ENCODE peak calls at places on chromosomes 4 and X, in nine cellular contexts. One of them, this sample, is unnamed.

GRCh38 chr4:7186081-7186480 is 6.3 kb upstream of the SORCS2 start:
- DNase-seq in MG63: no peak
- DNase-seq in GM12891: no peak
- DNase-seq in HT1080: no peak
- DNase-seq in AG04450: no peak
- DNase-seq in T-cell: no peak
- DNase-seq in hepatocyte: peak
- DNase-seq in SHP77: no peak
- DNase-seq in stimulated activated CD4-positive, alpha-beta T cell treated with anti-CD3 and anti-CD28 coated beads, Interleukin-15, amount 100 ng/mL, for 1 hour: no peak
- DNase-seq in this sample: no peak

GRCh38 chr4:76256968-76257367 is 5.4 kb downstream of the FAM47E start:
- DNase-seq in stimulated activated CD4-positive, alpha-beta T cell treated with anti-CD3 and anti-CD28 coated beads, Interleukin-15, amount 100 ng/mL, for 1 hour: no peak
- DNase-seq in hepatocyte: no peak
- DNase-seq in SHP77: no peak
- DNase-seq in GM12891: no peak
- DNase-seq in AG04450: no peak
- DNase-seq in HT1080: no peak
- DNase-seq in MG63: no peak
- DNase-seq in T-cell: no peak
- DNase-seq in this sample: no peak

GRCh38 chrX:56000169-56000568 is 232.0 kb upstream of the KLF8 start:
- DNase-seq in GM12891: no peak
- DNase-seq in SHP77: no peak
- DNase-seq in stimulated activated CD4-positive, alpha-beta T cell treated with anti-CD3 and anti-CD28 coated beads, Interleukin-15, amount 100 ng/mL, for 1 hour: no peak
- DNase-seq in AG04450: no peak
- DNase-seq in hepatocyte: no peak
- DNase-seq in T-cell: no peak
- DNase-seq in HT1080: no peak
- DNase-seq in MG63: no peak
- DNase-seq in this sample: no peak

GRCh38 chr4:62709618-62710252 is 1509.6 kb downstream of the ADGRL3 start:
- DNase-seq in hepatocyte: peak
- DNase-seq in HT1080: peak
- DNase-seq in MG63: no peak
- DNase-seq in stimulated activated CD4-positive, alpha-beta T cell treated with anti-CD3 and anti-CD28 coated beads, Interleukin-15, amount 100 ng/mL, for 1 hour: no peak
- DNase-seq in AG04450: no peak
- DNase-seq in GM12891: peak
- DNase-seq in SHP77: peak
- DNase-seq in T-cell: no peak
- DNase-seq in this sample: no peak

GRCh38 chrX:72268601-72269365 is 8.3 kb downstream of the RPS4X start:
- DNase-seq in T-cell: no peak
- DNase-seq in hepatocyte: peak
- DNase-seq in HT1080: peak
- DNase-seq in stimulated activated CD4-positive, alpha-beta T cell treated with anti-CD3 and anti-CD28 coated beads, Interleukin-15, amount 100 ng/mL, for 1 hour: no peak
- DNase-seq in GM12891: no peak
- DNase-seq in MG63: no peak
- DNase-seq in SHP77: no peak
- DNase-seq in AG04450: peak
- DNase-seq in this sample: no peak

GRCh38 chrX:29890004-29890403 is 325.4 kb upstream of the MAGEB2 start:
- DNase-seq in AG04450: no peak
- DNase-seq in HT1080: no peak
- DNase-seq in T-cell: no peak
- DNase-seq in SHP77: no peak
- DNase-seq in stimulated activated CD4-positive, alpha-beta T cell treated with anti-CD3 and anti-CD28 coated beads, Interleukin-15, amount 100 ng/mL, for 1 hour: no peak
- DNase-seq in GM12891: no peak
- DNase-seq in hepatocyte: no peak
- DNase-seq in MG63: no peak
- DNase-seq in this sample: no peak

GRCh38 chrX:123563167-123563566 is 169.7 kb downstream of the THOC2 start:
- DNase-seq in MG63: no peak
- DNase-seq in hepatocyte: no peak
- DNase-seq in HT1080: no peak
- DNase-seq in AG04450: no peak
- DNase-seq in stimulated activated CD4-positive, alpha-beta T cell treated with anti-CD3 and anti-CD28 coated beads, Interleukin-15, amount 100 ng/mL, for 1 hour: no peak
- DNase-seq in SHP77: no peak
- DNase-seq in T-cell: no peak
- DNase-seq in GM12891: no peak
- DNase-seq in this sample: no peak

GRCh38 chr4:173076903-173077629 is 91.5 kb upstream of the GALNT7 start:
- DNase-seq in GM12891: no peak
- DNase-seq in T-cell: no peak
- DNase-seq in HT1080: peak
- DNase-seq in AG04450: no peak
- DNase-seq in MG63: no peak
- DNase-seq in SHP77: no peak
- DNase-seq in hepatocyte: no peak
- DNase-seq in stimulated activated CD4-positive, alpha-beta T cell treated with anti-CD3 and anti-CD28 coated beads, Interleukin-15, amount 100 ng/mL, for 1 hour: no peak
- DNase-seq in this sample: no peak

GRCh38 chr4:146029939-146030710 is 91.5 kb upstream of the ZNF827 start:
- DNase-seq in stimulated activated CD4-positive, alpha-beta T cell treated with anti-CD3 and anti-CD28 coated beads, Interleukin-15, amount 100 ng/mL, for 1 hour: no peak
- DNase-seq in GM12891: no peak
- DNase-seq in hepatocyte: peak
- DNase-seq in SHP77: no peak
- DNase-seq in T-cell: no peak
- DNase-seq in MG63: no peak
- DNase-seq in HT1080: no peak
- DNase-seq in AG04450: no peak
- DNase-seq in this sample: peak

GRCh38 chrX:112901821-112902732 is 61.4 kb upstream of the AMOT start:
- DNase-seq in AG04450: no peak
- DNase-seq in MG63: no peak
- DNase-seq in hepatocyte: no peak
- DNase-seq in GM12891: no peak
- DNase-seq in stimulated activated CD4-positive, alpha-beta T cell treated with anti-CD3 and anti-CD28 coated beads, Interleukin-15, amount 100 ng/mL, for 1 hour: no peak
- DNase-seq in T-cell: no peak
- DNase-seq in SHP77: no peak
- DNase-seq in HT1080: no peak
- DNase-seq in this sample: no peak

GRCh38 chrX:54452920-54453319 is 12.7 kb downstream of the TSR2 start:
- DNase-seq in GM12891: no peak
- DNase-seq in T-cell: no peak
- DNase-seq in AG04450: no peak
- DNase-seq in hepatocyte: peak
- DNase-seq in HT1080: peak
- DNase-seq in MG63: no peak
- DNase-seq in SHP77: peak
- DNase-seq in stimulated activated CD4-positive, alpha-beta T cell treated with anti-CD3 and anti-CD28 coated beads, Interleukin-15, amount 100 ng/mL, for 1 hour: no peak
- DNase-seq in this sample: peak

GRCh38 chr4:176011523-176011922 is 54.1 kb upstream of the WDR17 start:
- DNase-seq in hepatocyte: no peak
- DNase-seq in GM12891: no peak
- DNase-seq in MG63: no peak
- DNase-seq in SHP77: no peak
- DNase-seq in stimulated activated CD4-positive, alpha-beta T cell treated with anti-CD3 and anti-CD28 coated beads, Interleukin-15, amount 100 ng/mL, for 1 hour: no peak
- DNase-seq in AG04450: no peak
- DNase-seq in HT1080: peak
- DNase-seq in T-cell: no peak
- DNase-seq in this sample: peak

GRCh38 chr4:1611501-1611870 is 72.6 kb downstream of the FAM53A start:
- DNase-seq in stimulated activated CD4-positive, alpha-beta T cell treated with anti-CD3 and anti-CD28 coated beads, Interleukin-15, amount 100 ng/mL, for 1 hour: no peak
- DNase-seq in SHP77: no peak
- DNase-seq in MG63: no peak
- DNase-seq in AG04450: no peak
- DNase-seq in GM12891: no peak
- DNase-seq in HT1080: no peak
- DNase-seq in hepatocyte: no peak
- DNase-seq in T-cell: no peak
- DNase-seq in this sample: no peak

GRCh38 chr4:831483-831805 is 5.5 kb upstream of the CPLX1 start:
- DNase-seq in stimulated activated CD4-positive, alpha-beta T cell treated with anti-CD3 and anti-CD28 coated beads, Interleukin-15, amount 100 ng/mL, for 1 hour: no peak
- DNase-seq in hepatocyte: no peak
- DNase-seq in GM12891: no peak
- DNase-seq in AG04450: no peak
- DNase-seq in MG63: no peak
- DNase-seq in T-cell: no peak
- DNase-seq in HT1080: no peak
- DNase-seq in SHP77: no peak
- DNase-seq in this sample: no peak

GRCh38 chrX:47216393-47216925 is 2.0 kb upstream of the CDK16 start:
- DNase-seq in SHP77: no peak
- DNase-seq in stimulated activated CD4-positive, alpha-beta T cell treated with anti-CD3 and anti-CD28 coated beads, Interleukin-15, amount 100 ng/mL, for 1 hour: no peak
- DNase-seq in GM12891: no peak
- DNase-seq in T-cell: no peak
- DNase-seq in MG63: no peak
- DNase-seq in hepatocyte: no peak
- DNase-seq in HT1080: no peak
- DNase-seq in AG04450: no peak
- DNase-seq in this sample: no peak

GRCh38 chr4:169152899-169153298 is 117.9 kb downstream of the SH3RF1 start:
- DNase-seq in MG63: no peak
- DNase-seq in AG04450: no peak
- DNase-seq in stimulated activated CD4-positive, alpha-beta T cell treated with anti-CD3 and anti-CD28 coated beads, Interleukin-15, amount 100 ng/mL, for 1 hour: no peak
- DNase-seq in SHP77: no peak
- DNase-seq in T-cell: no peak
- DNase-seq in GM12891: no peak
- DNase-seq in HT1080: no peak
- DNase-seq in hepatocyte: no peak
- DNase-seq in this sample: no peak

GRCh38 chrX:140661657-140662056 is 47.9 kb upstream of the LINC00632 start:
- DNase-seq in HT1080: peak
- DNase-seq in stimulated activated CD4-positive, alpha-beta T cell treated with anti-CD3 and anti-CD28 coated beads, Interleukin-15, amount 100 ng/mL, for 1 hour: no peak
- DNase-seq in AG04450: no peak
- DNase-seq in hepatocyte: no peak
- DNase-seq in T-cell: no peak
- DNase-seq in MG63: no peak
- DNase-seq in SHP77: peak
- DNase-seq in GM12891: no peak
- DNase-seq in this sample: no peak

GRCh38 chrX:2766921-2767320 is 15.1 kb downstream of the XG start:
- DNase-seq in MG63: no peak
- DNase-seq in SHP77: no peak
- DNase-seq in stimulated activated CD4-positive, alpha-beta T cell treated with anti-CD3 and anti-CD28 coated beads, Interleukin-15, amount 100 ng/mL, for 1 hour: no peak
- DNase-seq in AG04450: no peak
- DNase-seq in HT1080: no peak
- DNase-seq in GM12891: no peak
- DNase-seq in hepatocyte: no peak
- DNase-seq in T-cell: no peak
- DNase-seq in this sample: no peak

GRCh38 chr4:125519376-125520171 is 204.8 kb downstream of the FAT4 start:
- DNase-seq in HT1080: no peak
- DNase-seq in hepatocyte: peak
- DNase-seq in stimulated activated CD4-positive, alpha-beta T cell treated with anti-CD3 and anti-CD28 coated beads, Interleukin-15, amount 100 ng/mL, for 1 hour: no peak
- DNase-seq in T-cell: no peak
- DNase-seq in SHP77: no peak
- DNase-seq in AG04450: no peak
- DNase-seq in GM12891: no peak
- DNase-seq in MG63: no peak
- DNase-seq in this sample: no peak

GRCh38 chr4:2284161-2284933 is 22.4 kb upstream of the MXD4 start:
- DNase-seq in GM12891: no peak
- DNase-seq in SHP77: no peak
- DNase-seq in hepatocyte: no peak
- DNase-seq in AG04450: no peak
- DNase-seq in T-cell: no peak
- DNase-seq in MG63: no peak
- DNase-seq in HT1080: no peak
- DNase-seq in stimulated activated CD4-positive, alpha-beta T cell treated with anti-CD3 and anti-CD28 coated beads, Interleukin-15, amount 100 ng/mL, for 1 hour: no peak
- DNase-seq in this sample: no peak

GRCh38 chr4:145732416-145732815 is 52.5 kb downstream of the C4orf51 start:
- DNase-seq in stimulated activated CD4-positive, alpha-beta T cell treated with anti-CD3 and anti-CD28 coated beads, Interleukin-15, amount 100 ng/mL, for 1 hour: no peak
- DNase-seq in AG04450: no peak
- DNase-seq in hepatocyte: no peak
- DNase-seq in HT1080: no peak
- DNase-seq in SHP77: no peak
- DNase-seq in GM12891: no peak
- DNase-seq in MG63: no peak
- DNase-seq in T-cell: no peak
- DNase-seq in this sample: no peak

This sample was measured in Daoy.